ENCODE peak calls at places on chromosomes 5 and 9, in eight cellular contexts. C is activated CD8-positive, alpha-beta memory T cell treated with anti-CD3 and anti-CD28 coated beads for 24 hours; V is activated CD4-positive, alpha-beta memory T cell treated with anti-CD3 and anti-CD28 coated beads, Interleukin-2, amount 10 ng/mL, durations not matched to agents 7 days and 5 days; A is cardiac fibroblast; W is mesothelial cell of epicardium; Y is MV-4-11; U is esophagus squamous epithelium; S is anterior cingulate cortex. R is an unnamed sample.

GRCh38 chr9:69090943-69091342 is 55.4 kb downstream of the FXN start:
- DNase-seq in V (no peak), C (no peak), W (no peak), A (no peak), Y (no peak), U (no peak), S (no peak), R (no peak)

GRCh38 chr9:88216132-88216995 is 78.1 kb upstream of the SPATA31C2 start:
- DNase-seq in A (no peak), S (no peak), U (no peak), Y (no peak), W (no peak), C (no peak), V (no peak), R (no peak)

GRCh38 chr9:116100711-116101111 is 52.9 kb upstream of the PAPPA start:
- DNase-seq in U (no peak), V (no peak), W (no peak), S (no peak), Y (no peak), C (no peak), A (peak; percentile 60), R (no peak)

GRCh38 chr5:172167893-172168292 is 20.1 kb downstream of the STK10 start:
- DNase-seq in S (no peak), V (no peak), Y (no peak), W (no peak), C (no peak), A (no peak), U (no peak), R (no peak)

GRCh38 chr5:493758-494157 is 30.5 kb downstream of the SLC9A3 start:
- DNase-seq in U (no peak), Y (no peak), V (no peak), S (no peak), C (no peak), W (no peak), A (no peak), R (no peak)

GRCh38 chr5:22329683-22330082 is 523.5 kb downstream of the CDH12 start:
- DNase-seq in S (no peak), A (no peak), Y (no peak), C (no peak), V (no peak), W (no peak), U (no peak), R (no peak)

GRCh38 chr5:15693036-15693728 is 193.2 kb downstream of the FBXL7 start:
- DNase-seq in W (no peak), C (no peak), S (no peak), Y (no peak), A (no peak), V (no peak), U (no peak), R (peak; percentile 33)

GRCh38 chr9:97632406-97632991 is 669 bp downstream of the TSTD2 start:
- DNase-seq in C (peak; percentile 64), Y (no peak), V (no peak), U (no peak), S (no peak), W (no peak), A (peak; percentile 89), R (no peak)

GRCh38 chr9:22307013-22307711 is 139.5 kb upstream of the DMRTA1 start:
- DNase-seq in A (peak; percentile 78), S (no peak), U (no peak), V (no peak), Y (peak; percentile 43), W (no peak), C (no peak), R (peak; percentile 74)

GRCh38 chr5:14143843-14144585 is 872 bp downstream of the TRIO start:
- DNase-seq in W (peak; percentile 67), S (no peak), A (no peak), Y (no peak), U (no peak), V (peak; percentile 23), C (peak; percentile 74), R (peak; percentile 66)

GRCh38 chr9:94805585-94805984 is 79.1 kb downstream of the AOPEP start:
- DNase-seq in U (no peak), V (no peak), A (peak; percentile 96), W (no peak), S (no peak), C (no peak), Y (peak; percentile 81), R (peak; percentile 84)

GRCh38 chr9:32411753-32412152 is 27.3 kb downstream of the ACO1 start:
- DNase-seq in U (no peak), V (no peak), W (no peak), S (no peak), Y (no peak), C (no peak), A (no peak), R (no peak)

GRCh38 chr9:23779220-23779619 is 46.8 kb downstream of the ELAVL2 start:
- DNase-seq in V (no peak), S (no peak), Y (no peak), C (no peak), W (no peak), U (no peak), A (no peak), R (peak; percentile 18)

GRCh38 chr9:18720691-18721090 is 246.7 kb downstream of the ADAMTSL1 start:
- DNase-seq in W (no peak), S (no peak), V (no peak), Y (no peak), U (no peak), A (peak; percentile 38), C (no peak), R (peak; percentile 73)

GRCh38 chr5:79859588-79859987 is 131.5 kb downstream of the MTX3 start:
- DNase-seq in C (peak; percentile 24), U (no peak), Y (no peak), W (no peak), V (no peak), A (no peak), S (no peak), R (no peak)

GRCh38 chr5:146137967-146138403 is 32.6 kb upstream of the PLAC8L1 start:
- DNase-seq in A (peak; percentile 72), S (no peak), W (no peak), V (no peak), U (no peak), Y (no peak), C (no peak), R (peak; percentile 67)

GRCh38 chr5:166509085-166509484 is 1782.4 kb upstream of the WWC1 start:
- DNase-seq in S (no peak), U (no peak), V (no peak), C (no peak), W (no peak), A (peak; percentile 4), Y (no peak), R (peak; percentile 62)

GRCh38 chr9:136901516-136902258 is 15.4 kb downstream of the TRAF2 start:
- DNase-seq in C (peak; percentile 91), Y (peak; percentile 53), S (no peak), U (no peak), V (peak; percentile 84), W (no peak), A (peak; percentile 63), R (peak; percentile 70)

GRCh38 chr5:139090566-139090965 is 107.6 kb downstream of the SIL1 start:
- DNase-seq in U (no peak), W (no peak), Y (no peak), S (no peak), A (no peak), V (no peak), C (no peak), R (no peak)

GRCh38 chr9:116087246-116087645 is 66.3 kb upstream of the PAPPA start:
- DNase-seq in V (no peak), C (no peak), Y (peak; percentile 78), A (peak; percentile 86), S (no peak), W (no peak), U (no peak), R (peak; percentile 57)

GRCh38 chr5:96528816-96529474 is 95.9 kb upstream of the PCSK1 start:
- DNase-seq in A (no peak), S (no peak), Y (no peak), V (no peak), U (no peak), W (no peak), C (no peak), R (no peak)

GRCh38 chr9:134590240-134591081 is 51.1 kb upstream of the COL5A1 start:
- DNase-seq in A (peak; percentile 61), C (peak; percentile 30), U (no peak), V (no peak), W (no peak), S (no peak), Y (peak; percentile 47), R (no peak)

GRCh38 chr9:35944173-35944572 is 13.8 kb downstream of the OR2S2 start:
- DNase-seq in Y (no peak), A (no peak), W (no peak), V (no peak), U (no peak), S (no peak), C (no peak), R (no peak)

GRCh38 chr9:110975969-110976368 is 62.3 kb downstream of the LPAR1 start:
- DNase-seq in C (no peak), Y (peak; percentile 95), S (no peak), W (no peak), U (no peak), V (no peak), A (peak; percentile 48), R (no peak)

GRCh38 chr5:37774912-37775483 is 64.8 kb downstream of the GDNF start:
- DNase-seq in C (no peak), U (no peak), S (no peak), V (peak; percentile 31), Y (peak; percentile 42), W (no peak), A (peak; percentile 80), R (peak; percentile 39)

GRCh38 chr9:79962836-79963235 is 391.1 kb downstream of the TLE4 start:
- DNase-seq in A (no peak), Y (no peak), W (no peak), U (no peak), V (no peak), C (no peak), S (no peak), R (peak; percentile 61)

GRCh38 chr9:95874989-95875304 is 544 bp upstream of the ERCC6L2 start:
- DNase-seq in S (no peak), U (no peak), W (peak; percentile 51), Y (peak; percentile 48), V (peak; percentile 61), A (no peak), C (peak; percentile 82), R (no peak)

GRCh38 chr9:38006981-38007380 is 62.0 kb downstream of the SHB start:
- DNase-seq in W (no peak), U (no peak), V (no peak), Y (no peak), S (no peak), C (no peak), A (no peak), R (no peak)

GRCh38 chr5:147558826-147559225 is 49.0 kb upstream of the DPYSL3 start:
- DNase-seq in S (no peak), U (no peak), C (no peak), W (no peak), A (peak; percentile 84), V (no peak), Y (peak; percentile 41), R (peak; percentile 92)

GRCh38 chr9:86599565-86599964 is 245.4 kb upstream of the TUT7 start:
- DNase-seq in Y (no peak), A (no peak), V (no peak), W (no peak), C (no peak), U (no peak), S (no peak), R (no peak)

GRCh38 chr5:137268646-137269045 is 230.5 kb downstream of the SPOCK1 start:
- DNase-seq in C (no peak), V (no peak), U (no peak), Y (no peak), S (no peak), W (no peak), A (no peak), R (no peak)

GRCh38 chr9:115379719-115380118 is 261.8 kb upstream of the TNC start:
- DNase-seq in W (no peak), Y (no peak), U (no peak), S (no peak), V (no peak), C (no peak), A (no peak), R (no peak)

GRCh38 chr5:111061618-111062017 is 9.9 kb upstream of the TSLP start:
- DNase-seq in U (no peak), S (no peak), W (no peak), V (no peak), A (no peak), C (no peak), Y (no peak), R (no peak)

GRCh38 chr9:86464242-86464641 is 110.0 kb upstream of the TUT7 start:
- DNase-seq in U (no peak), W (no peak), Y (peak; percentile 37), V (no peak), A (no peak), C (no peak), S (no peak), R (no peak)

R was measured in astrocyte of the hippocampus.